ENCODE peak calls at places on chromosomes 13 and 19, in eight cellular contexts. J is NCI-H1417, U is Peyer's patch, E is brain pericyte, N is HTR-8/SVneo, I is cerebellar nuclear complex, L is endothelial cell, S is AG09309. M is an unnamed sample.

GRCh38 chr19:16377521-16377920 is 52.9 kb downstream of the KLF2 start:
- DNase-seq in J (no peak), U (no peak), E (no peak), N (no peak), I (no peak), L (no peak), S (no peak), M (no peak)

GRCh38 chr19:45395524-45396388 is 9.1 kb downstream of the PPP1R13L start:
- DNase-seq in J (no peak), U (no peak), E (no peak), N (no peak), I (no peak), L (peak), S (no peak), M (no peak)

GRCh38 chr13:68719815-68720214 is 1387.8 kb upstream of the ATXN8OS start:
- DNase-seq in J (no peak), U (no peak), E (no peak), N (no peak), I (no peak), L (no peak), S (no peak), M (no peak)

GRCh38 chr19:41324921-41325639 is 15.1 kb downstream of the CCDC97 start:
- DNase-seq in J (no peak), U (peak), E (no peak), N (peak), I (no peak), L (peak), S (peak), M (no peak)

GRCh38 chr13:37923236-37923635 is 53.7 kb upstream of the TRPC4 start:
- DNase-seq in J (no peak), U (no peak), E (no peak), N (no peak), I (no peak), L (no peak), S (no peak), M (no peak)

GRCh38 chr13:114177245-114178010 is 1.6 kb upstream of the CFAP97D2 start:
- DNase-seq in J (no peak), U (no peak), E (no peak), N (no peak), I (no peak), L (no peak), S (no peak), M (no peak)

GRCh38 chr13:69274231-69274630 is 833.4 kb upstream of the ATXN8OS start:
- DNase-seq in J (no peak), U (no peak), E (no peak), N (no peak), I (no peak), L (no peak), S (no peak), M (no peak)

GRCh38 chr19:1997353-1998233 is 17.9 kb downstream of the BTBD2 start:
- DNase-seq in J (no peak), U (no peak), E (no peak), N (no peak), I (no peak), L (no peak), S (no peak), M (no peak)

GRCh38 chr13:111474136-111475002 is 153.9 kb downstream of the TEX29 start:
- DNase-seq in J (peak), U (no peak), E (no peak), N (peak), I (no peak), L (peak), S (peak), M (peak)

GRCh38 chr13:20002766-20003165 is 44.2 kb downstream of the ZMYM2 start:
- DNase-seq in J (no peak), U (no peak), E (no peak), N (no peak), I (no peak), L (no peak), S (no peak), M (no peak)

GRCh38 chr19:5309438-5310204 is 31.0 kb downstream of the PTPRS start:
- DNase-seq in J (no peak), U (no peak), E (no peak), N (no peak), I (no peak), L (no peak), S (no peak), M (no peak)

GRCh38 chr19:32186542-32187330 is 158.7 kb upstream of the ZNF507 start:
- DNase-seq in J (no peak), U (no peak), E (no peak), N (no peak), I (no peak), L (no peak), S (no peak), M (no peak)

GRCh38 chr19:54338521-54338920 is 441 bp downstream of the LILRA4 start:
- DNase-seq in J (no peak), U (no peak), E (no peak), N (no peak), I (no peak), L (no peak), S (no peak), M (no peak)

GRCh38 chr13:38804536-38804935 is 117.7 kb downstream of the FREM2 start:
- DNase-seq in J (no peak), U (no peak), E (no peak), N (no peak), I (no peak), L (no peak), S (no peak), M (no peak)

GRCh38 chr19:9431475-9431874 is 3.9 kb downstream of the ZNF266 start:
- DNase-seq in J (peak), U (no peak), E (no peak), N (peak), I (no peak), L (peak), S (no peak), M (no peak)

GRCh38 chr13:79631260-79631659 is 150.3 kb downstream of the NDFIP2 start:
- DNase-seq in J (no peak), U (no peak), E (peak), N (peak), I (no peak), L (no peak), S (peak), M (peak)

GRCh38 chr13:59863621-59864020 is 300.1 kb downstream of the DIAPH3 start:
- DNase-seq in J (no peak), U (no peak), E (no peak), N (no peak), I (no peak), L (no peak), S (no peak), M (no peak)

GRCh38 chr13:97978661-97979450 is 25.4 kb downstream of the IPO5 start:
- DNase-seq in J (no peak), U (no peak), E (no peak), N (no peak), I (no peak), L (no peak), S (no peak), M (no peak)

GRCh38 chr19:39196320-39196719 is 444 bp upstream of the NCCRP1 start:
- DNase-seq in J (no peak), U (no peak), E (no peak), N (no peak), I (no peak), L (no peak), S (no peak), M (no peak)

GRCh38 chr13:98364648-98365047 is 187.6 kb upstream of the RNF113B start:
- DNase-seq in J (no peak), U (no peak), E (no peak), N (no peak), I (no peak), L (no peak), S (no peak), M (no peak)

GRCh38 chr13:40255551-40255950 is 410.9 kb downstream of the FOXO1 start:
- DNase-seq in J (no peak), U (no peak), E (no peak), N (no peak), I (no peak), L (no peak), S (no peak), M (no peak)

GRCh38 chr19:47778954-47779351 is 450 bp downstream of the SELENOW start:
- DNase-seq in J (no peak), U (no peak), E (no peak), N (no peak), I (peak), L (no peak), S (no peak), M (no peak)

GRCh38 chr19:19110410-19111137 is 27.7 kb downstream of the TMEM161A start:
- DNase-seq in J (no peak), U (no peak), E (no peak), N (no peak), I (no peak), L (peak), S (no peak), M (no peak)

GRCh38 chr19:54905908-54906511 is at the start of gene NCR1:
- DNase-seq in J (no peak), U (no peak), E (no peak), N (no peak), I (no peak), L (no peak), S (no peak), M (no peak)

GRCh38 chr13:93266681-93267080 is 40.1 kb downstream of the GPC6 start:
- DNase-seq in J (no peak), U (no peak), E (no peak), N (no peak), I (no peak), L (no peak), S (no peak), M (no peak)

GRCh38 chr19:45218887-45219780 is 26.1 kb downstream of the EXOC3L2 start:
- DNase-seq in J (no peak), U (no peak), E (no peak), N (no peak), I (no peak), L (no peak), S (no peak), M (no peak)